ENCODE peak calls at places on chromosomes 12 and 14, in four cellular contexts. E is H7, N is cerebellar cortex, D is Panc1. J is an unnamed sample.

GRCh38 chr12:116559330-116560080 is at the start of gene MAP1LC3B2:
- DNase-seq in E (peak), N (no peak), D (no peak), J (peak)

GRCh38 chr14:72961579-72962335 is 35.5 kb downstream of the DCAF4 start:
- DNase-seq in E (no peak), N (no peak), D (no peak), J (no peak)

GRCh38 chr12:128685903-128686475 is 137.8 kb downstream of the SLC15A4 start:
- DNase-seq in E (no peak), N (peak), D (no peak), J (no peak)

GRCh38 chr14:79369359-79370332 is 841.7 kb downstream of the DIO2 start:
- DNase-seq in E (no peak), N (no peak), D (no peak), J (no peak)

GRCh38 chr14:67623114-67623513 is 3.4 kb downstream of the ARG2 start:
- DNase-seq in E (no peak), N (no peak), D (no peak), J (no peak)

GRCh38 chr12:43737646-43738045 is 20.9 kb downstream of the PUS7L start:
- DNase-seq in E (no peak), N (no peak), D (no peak), J (no peak)

GRCh38 chr12:88579941-88580871 is at the start of gene KITLG:
- DNase-seq in E (peak), N (peak), D (no peak), J (peak)

GRCh38 chr12:57738661-57739237 is at the start of gene AGAP2:
- DNase-seq in E (peak), N (peak), D (no peak), J (peak)

GRCh38 chr12:130162267-130162666 is at the start of gene FZD10:
- DNase-seq in E (peak), N (no peak), D (no peak), J (peak)